ENCODE peak calls at places on chromosomes 12 and 14, in eight cellular contexts. One of them, this sample, is unnamed.

GRCh38 chr12:14138495-14138894 is 157.1 kb upstream of the GRIN2B start:
- DNase-seq in ascending aorta: no peak
- DNase-seq in left cardiac atrium: no peak
- DNase-seq in substantia nigra: peak
- DNase-seq in activated CD4-positive, CD25-positive, alpha-beta regulatory T cell treated with anti-CD3 and anti-CD28 coated beads, Interleukin-2, amount 50 U/mL, for 72 hours: no peak
- DNase-seq in astrocyte of the spinal cord: no peak
- DNase-seq in stimulated activated CD4-positive, alpha-beta T cell treated with anti-CD3 and anti-CD28 coated beads, Interleukin-4, amount 100 ng/mL, for 24 hours: no peak
- DNase-seq in Jurkat, Clone E6-1: no peak
- DNase-seq in this sample: no peak

GRCh38 chr12:94621662-94622359 is 28.5 kb downstream of the TMCC3 start:
- DNase-seq in substantia nigra: no peak
- DNase-seq in stimulated activated CD4-positive, alpha-beta T cell treated with anti-CD3 and anti-CD28 coated beads, Interleukin-4, amount 100 ng/mL, for 24 hours: peak
- DNase-seq in left cardiac atrium: no peak
- DNase-seq in ascending aorta: no peak
- DNase-seq in astrocyte of the spinal cord: peak
- DNase-seq in activated CD4-positive, CD25-positive, alpha-beta regulatory T cell treated with anti-CD3 and anti-CD28 coated beads, Interleukin-2, amount 50 U/mL, for 72 hours: no peak
- DNase-seq in Jurkat, Clone E6-1: no peak
- DNase-seq in this sample: no peak

GRCh38 chr14:61125314-61126082 is 144.5 kb downstream of the SLC38A6 start:
- DNase-seq in ascending aorta: no peak
- DNase-seq in substantia nigra: no peak
- DNase-seq in left cardiac atrium: no peak
- DNase-seq in stimulated activated CD4-positive, alpha-beta T cell treated with anti-CD3 and anti-CD28 coated beads, Interleukin-4, amount 100 ng/mL, for 24 hours: no peak
- DNase-seq in activated CD4-positive, CD25-positive, alpha-beta regulatory T cell treated with anti-CD3 and anti-CD28 coated beads, Interleukin-2, amount 50 U/mL, for 72 hours: no peak
- DNase-seq in Jurkat, Clone E6-1: no peak
- DNase-seq in astrocyte of the spinal cord: no peak
- DNase-seq in this sample: no peak

GRCh38 chr12:85642810-85643209 is 193.4 kb downstream of the RASSF9 start:
- DNase-seq in left cardiac atrium: no peak
- DNase-seq in activated CD4-positive, CD25-positive, alpha-beta regulatory T cell treated with anti-CD3 and anti-CD28 coated beads, Interleukin-2, amount 50 U/mL, for 72 hours: no peak
- DNase-seq in ascending aorta: no peak
- DNase-seq in substantia nigra: no peak
- DNase-seq in astrocyte of the spinal cord: no peak
- DNase-seq in Jurkat, Clone E6-1: no peak
- DNase-seq in stimulated activated CD4-positive, alpha-beta T cell treated with anti-CD3 and anti-CD28 coated beads, Interleukin-4, amount 100 ng/mL, for 24 hours: no peak
- DNase-seq in this sample: no peak

GRCh38 chr12:47032644-47033043 is 46.8 kb upstream of the PCED1B start:
- DNase-seq in Jurkat, Clone E6-1: peak
- DNase-seq in substantia nigra: no peak
- DNase-seq in stimulated activated CD4-positive, alpha-beta T cell treated with anti-CD3 and anti-CD28 coated beads, Interleukin-4, amount 100 ng/mL, for 24 hours: peak
- DNase-seq in left cardiac atrium: no peak
- DNase-seq in activated CD4-positive, CD25-positive, alpha-beta regulatory T cell treated with anti-CD3 and anti-CD28 coated beads, Interleukin-2, amount 50 U/mL, for 72 hours: no peak
- DNase-seq in astrocyte of the spinal cord: peak
- DNase-seq in ascending aorta: no peak
- DNase-seq in this sample: no peak

GRCh38 chr14:69708586-69709169 is 58.3 kb upstream of the SRSF5 start:
- DNase-seq in ascending aorta: no peak
- DNase-seq in Jurkat, Clone E6-1: no peak
- DNase-seq in left cardiac atrium: no peak
- DNase-seq in astrocyte of the spinal cord: no peak
- DNase-seq in activated CD4-positive, CD25-positive, alpha-beta regulatory T cell treated with anti-CD3 and anti-CD28 coated beads, Interleukin-2, amount 50 U/mL, for 72 hours: no peak
- DNase-seq in stimulated activated CD4-positive, alpha-beta T cell treated with anti-CD3 and anti-CD28 coated beads, Interleukin-4, amount 100 ng/mL, for 24 hours: peak
- DNase-seq in substantia nigra: peak
- DNase-seq in this sample: peak

GRCh38 chr12:124550123-124551089 is 17.0 kb downstream of the NCOR2 start:
- DNase-seq in activated CD4-positive, CD25-positive, alpha-beta regulatory T cell treated with anti-CD3 and anti-CD28 coated beads, Interleukin-2, amount 50 U/mL, for 72 hours: no peak
- DNase-seq in stimulated activated CD4-positive, alpha-beta T cell treated with anti-CD3 and anti-CD28 coated beads, Interleukin-4, amount 100 ng/mL, for 24 hours: no peak
- DNase-seq in astrocyte of the spinal cord: peak
- DNase-seq in left cardiac atrium: no peak
- DNase-seq in substantia nigra: no peak
- DNase-seq in Jurkat, Clone E6-1: no peak
- DNase-seq in ascending aorta: no peak
- DNase-seq in this sample: peak

GRCh38 chr14:68449565-68450295 is 343.1 kb downstream of the ZFP36L1 start:
- DNase-seq in activated CD4-positive, CD25-positive, alpha-beta regulatory T cell treated with anti-CD3 and anti-CD28 coated beads, Interleukin-2, amount 50 U/mL, for 72 hours: no peak
- DNase-seq in Jurkat, Clone E6-1: no peak
- DNase-seq in ascending aorta: no peak
- DNase-seq in left cardiac atrium: no peak
- DNase-seq in stimulated activated CD4-positive, alpha-beta T cell treated with anti-CD3 and anti-CD28 coated beads, Interleukin-4, amount 100 ng/mL, for 24 hours: no peak
- DNase-seq in astrocyte of the spinal cord: no peak
- DNase-seq in substantia nigra: no peak
- DNase-seq in this sample: no peak

GRCh38 chr12:10211101-10211974 is 1.3 kb upstream of the GABARAPL1 start:
- DNase-seq in left cardiac atrium: no peak
- DNase-seq in astrocyte of the spinal cord: no peak
- DNase-seq in stimulated activated CD4-positive, alpha-beta T cell treated with anti-CD3 and anti-CD28 coated beads, Interleukin-4, amount 100 ng/mL, for 24 hours: no peak
- DNase-seq in substantia nigra: no peak
- DNase-seq in Jurkat, Clone E6-1: no peak
- DNase-seq in activated CD4-positive, CD25-positive, alpha-beta regulatory T cell treated with anti-CD3 and anti-CD28 coated beads, Interleukin-2, amount 50 U/mL, for 72 hours: no peak
- DNase-seq in ascending aorta: no peak
- DNase-seq in this sample: no peak

GRCh38 chr12:106030210-106031175 is 108.3 kb downstream of the NUAK1 start:
- DNase-seq in ascending aorta: no peak
- DNase-seq in astrocyte of the spinal cord: peak
- DNase-seq in Jurkat, Clone E6-1: no peak
- DNase-seq in left cardiac atrium: no peak
- DNase-seq in substantia nigra: no peak
- DNase-seq in stimulated activated CD4-positive, alpha-beta T cell treated with anti-CD3 and anti-CD28 coated beads, Interleukin-4, amount 100 ng/mL, for 24 hours: no peak
- DNase-seq in activated CD4-positive, CD25-positive, alpha-beta regulatory T cell treated with anti-CD3 and anti-CD28 coated beads, Interleukin-2, amount 50 U/mL, for 72 hours: no peak
- DNase-seq in this sample: no peak

GRCh38 chr14:32495435-32495734 is 166.3 kb downstream of the AKAP6 start:
- DNase-seq in astrocyte of the spinal cord: no peak
- DNase-seq in substantia nigra: no peak
- DNase-seq in stimulated activated CD4-positive, alpha-beta T cell treated with anti-CD3 and anti-CD28 coated beads, Interleukin-4, amount 100 ng/mL, for 24 hours: no peak
- DNase-seq in left cardiac atrium: no peak
- DNase-seq in Jurkat, Clone E6-1: no peak
- DNase-seq in activated CD4-positive, CD25-positive, alpha-beta regulatory T cell treated with anti-CD3 and anti-CD28 coated beads, Interleukin-2, amount 50 U/mL, for 72 hours: no peak
- DNase-seq in ascending aorta: no peak
- DNase-seq in this sample: no peak

GRCh38 chr14:105203057-105203494 is 22.0 kb upstream of the NUDT14 start:
- DNase-seq in left cardiac atrium: peak
- DNase-seq in astrocyte of the spinal cord: peak
- DNase-seq in stimulated activated CD4-positive, alpha-beta T cell treated with anti-CD3 and anti-CD28 coated beads, Interleukin-4, amount 100 ng/mL, for 24 hours: peak
- DNase-seq in activated CD4-positive, CD25-positive, alpha-beta regulatory T cell treated with anti-CD3 and anti-CD28 coated beads, Interleukin-2, amount 50 U/mL, for 72 hours: peak
- DNase-seq in substantia nigra: peak
- DNase-seq in Jurkat, Clone E6-1: no peak
- DNase-seq in ascending aorta: no peak
- DNase-seq in this sample: peak

GRCh38 chr14:81122326-81122725 is 98.4 kb downstream of the GTF2A1 start:
- DNase-seq in ascending aorta: no peak
- DNase-seq in substantia nigra: no peak
- DNase-seq in activated CD4-positive, CD25-positive, alpha-beta regulatory T cell treated with anti-CD3 and anti-CD28 coated beads, Interleukin-2, amount 50 U/mL, for 72 hours: no peak
- DNase-seq in Jurkat, Clone E6-1: peak
- DNase-seq in stimulated activated CD4-positive, alpha-beta T cell treated with anti-CD3 and anti-CD28 coated beads, Interleukin-4, amount 100 ng/mL, for 24 hours: no peak
- DNase-seq in astrocyte of the spinal cord: no peak
- DNase-seq in left cardiac atrium: no peak
- DNase-seq in this sample: no peak

GRCh38 chr12:32595251-32595650 is 83.8 kb upstream of the DNM1L start:
- DNase-seq in astrocyte of the spinal cord: peak
- DNase-seq in ascending aorta: no peak
- DNase-seq in substantia nigra: no peak
- DNase-seq in stimulated activated CD4-positive, alpha-beta T cell treated with anti-CD3 and anti-CD28 coated beads, Interleukin-4, amount 100 ng/mL, for 24 hours: no peak
- DNase-seq in Jurkat, Clone E6-1: no peak
- DNase-seq in activated CD4-positive, CD25-positive, alpha-beta regulatory T cell treated with anti-CD3 and anti-CD28 coated beads, Interleukin-2, amount 50 U/mL, for 72 hours: no peak
- DNase-seq in left cardiac atrium: no peak
- DNase-seq in this sample: no peak

GRCh38 chr12:44021471-44021971 is 185.6 kb downstream of the TMEM117 start:
- DNase-seq in activated CD4-positive, CD25-positive, alpha-beta regulatory T cell treated with anti-CD3 and anti-CD28 coated beads, Interleukin-2, amount 50 U/mL, for 72 hours: no peak
- DNase-seq in stimulated activated CD4-positive, alpha-beta T cell treated with anti-CD3 and anti-CD28 coated beads, Interleukin-4, amount 100 ng/mL, for 24 hours: no peak
- DNase-seq in left cardiac atrium: no peak
- DNase-seq in substantia nigra: no peak
- DNase-seq in Jurkat, Clone E6-1: no peak
- DNase-seq in ascending aorta: no peak
- DNase-seq in astrocyte of the spinal cord: no peak
- DNase-seq in this sample: no peak

GRCh38 chr12:103833095-103833777 is 7.8 kb downstream of the NT5DC3 start:
- DNase-seq in left cardiac atrium: no peak
- DNase-seq in ascending aorta: no peak
- DNase-seq in astrocyte of the spinal cord: no peak
- DNase-seq in activated CD4-positive, CD25-positive, alpha-beta regulatory T cell treated with anti-CD3 and anti-CD28 coated beads, Interleukin-2, amount 50 U/mL, for 72 hours: no peak
- DNase-seq in Jurkat, Clone E6-1: no peak
- DNase-seq in substantia nigra: no peak
- DNase-seq in stimulated activated CD4-positive, alpha-beta T cell treated with anti-CD3 and anti-CD28 coated beads, Interleukin-4, amount 100 ng/mL, for 24 hours: no peak
- DNase-seq in this sample: no peak

GRCh38 chr14:68127166-68127565 is 307.6 kb downstream of the RAD51B start:
- DNase-seq in substantia nigra: no peak
- DNase-seq in astrocyte of the spinal cord: no peak
- DNase-seq in Jurkat, Clone E6-1: no peak
- DNase-seq in ascending aorta: no peak
- DNase-seq in left cardiac atrium: no peak
- DNase-seq in stimulated activated CD4-positive, alpha-beta T cell treated with anti-CD3 and anti-CD28 coated beads, Interleukin-4, amount 100 ng/mL, for 24 hours: no peak
- DNase-seq in activated CD4-positive, CD25-positive, alpha-beta regulatory T cell treated with anti-CD3 and anti-CD28 coated beads, Interleukin-2, amount 50 U/mL, for 72 hours: no peak
- DNase-seq in this sample: no peak

GRCh38 chr12:103768467-103769123 is 72.4 kb downstream of the NT5DC3 start:
- DNase-seq in ascending aorta: no peak
- DNase-seq in activated CD4-positive, CD25-positive, alpha-beta regulatory T cell treated with anti-CD3 and anti-CD28 coated beads, Interleukin-2, amount 50 U/mL, for 72 hours: no peak
- DNase-seq in stimulated activated CD4-positive, alpha-beta T cell treated with anti-CD3 and anti-CD28 coated beads, Interleukin-4, amount 100 ng/mL, for 24 hours: no peak
- DNase-seq in substantia nigra: no peak
- DNase-seq in Jurkat, Clone E6-1: peak
- DNase-seq in astrocyte of the spinal cord: peak
- DNase-seq in left cardiac atrium: no peak
- DNase-seq in this sample: no peak

GRCh38 chr12:50107416-50108268 is 3.8 kb downstream of the GPD1 start:
- DNase-seq in ascending aorta: no peak
- DNase-seq in left cardiac atrium: no peak
- DNase-seq in substantia nigra: no peak
- DNase-seq in Jurkat, Clone E6-1: no peak
- DNase-seq in stimulated activated CD4-positive, alpha-beta T cell treated with anti-CD3 and anti-CD28 coated beads, Interleukin-4, amount 100 ng/mL, for 24 hours: no peak
- DNase-seq in astrocyte of the spinal cord: no peak
- DNase-seq in activated CD4-positive, CD25-positive, alpha-beta regulatory T cell treated with anti-CD3 and anti-CD28 coated beads, Interleukin-2, amount 50 U/mL, for 72 hours: no peak
- DNase-seq in this sample: no peak

GRCh38 chr14:100581228-100582145 is 5.7 kb downstream of the BEGAIN start:
- DNase-seq in activated CD4-positive, CD25-positive, alpha-beta regulatory T cell treated with anti-CD3 and anti-CD28 coated beads, Interleukin-2, amount 50 U/mL, for 72 hours: no peak
- DNase-seq in Jurkat, Clone E6-1: no peak
- DNase-seq in substantia nigra: no peak
- DNase-seq in stimulated activated CD4-positive, alpha-beta T cell treated with anti-CD3 and anti-CD28 coated beads, Interleukin-4, amount 100 ng/mL, for 24 hours: no peak
- DNase-seq in astrocyte of the spinal cord: no peak
- DNase-seq in ascending aorta: no peak
- DNase-seq in left cardiac atrium: peak
- DNase-seq in this sample: peak

GRCh38 chr14:100825691-100826331 is at the start of gene MEG3:
- DNase-seq in ascending aorta: no peak
- DNase-seq in Jurkat, Clone E6-1: no peak
- DNase-seq in activated CD4-positive, CD25-positive, alpha-beta regulatory T cell treated with anti-CD3 and anti-CD28 coated beads, Interleukin-2, amount 50 U/mL, for 72 hours: no peak
- DNase-seq in stimulated activated CD4-positive, alpha-beta T cell treated with anti-CD3 and anti-CD28 coated beads, Interleukin-4, amount 100 ng/mL, for 24 hours: no peak
- DNase-seq in astrocyte of the spinal cord: peak
- DNase-seq in left cardiac atrium: peak
- DNase-seq in substantia nigra: peak
- DNase-seq in this sample: peak

GRCh38 chr14:92314182-92314581 is 8.8 kb upstream of the SLC24A4 start:
- DNase-seq in ascending aorta: no peak
- DNase-seq in Jurkat, Clone E6-1: no peak
- DNase-seq in stimulated activated CD4-positive, alpha-beta T cell treated with anti-CD3 and anti-CD28 coated beads, Interleukin-4, amount 100 ng/mL, for 24 hours: no peak
- DNase-seq in activated CD4-positive, CD25-positive, alpha-beta regulatory T cell treated with anti-CD3 and anti-CD28 coated beads, Interleukin-2, amount 50 U/mL, for 72 hours: no peak
- DNase-seq in left cardiac atrium: no peak
- DNase-seq in substantia nigra: no peak
- DNase-seq in astrocyte of the spinal cord: no peak
- DNase-seq in this sample: no peak

GRCh38 chr14:99330316-99331240 is 58.6 kb upstream of the BCL11B start:
- DNase-seq in Jurkat, Clone E6-1: no peak
- DNase-seq in stimulated activated CD4-positive, alpha-beta T cell treated with anti-CD3 and anti-CD28 coated beads, Interleukin-4, amount 100 ng/mL, for 24 hours: no peak
- DNase-seq in substantia nigra: no peak
- DNase-seq in astrocyte of the spinal cord: no peak
- DNase-seq in ascending aorta: no peak
- DNase-seq in activated CD4-positive, CD25-positive, alpha-beta regulatory T cell treated with anti-CD3 and anti-CD28 coated beads, Interleukin-2, amount 50 U/mL, for 72 hours: no peak
- DNase-seq in left cardiac atrium: no peak
- DNase-seq in this sample: peak

GRCh38 chr12:124940393-124941169 is 26.1 kb upstream of the UBC start:
- DNase-seq in activated CD4-positive, CD25-positive, alpha-beta regulatory T cell treated with anti-CD3 and anti-CD28 coated beads, Interleukin-2, amount 50 U/mL, for 72 hours: peak
- DNase-seq in ascending aorta: peak
- DNase-seq in stimulated activated CD4-positive, alpha-beta T cell treated with anti-CD3 and anti-CD28 coated beads, Interleukin-4, amount 100 ng/mL, for 24 hours: peak
- DNase-seq in astrocyte of the spinal cord: peak
- DNase-seq in left cardiac atrium: peak
- DNase-seq in Jurkat, Clone E6-1: peak
- DNase-seq in substantia nigra: no peak
- DNase-seq in this sample: peak

GRCh38 chr12:75086086-75087038 is 123.3 kb downstream of the KCNC2 start:
- DNase-seq in Jurkat, Clone E6-1: no peak
- DNase-seq in substantia nigra: no peak
- DNase-seq in astrocyte of the spinal cord: peak
- DNase-seq in stimulated activated CD4-positive, alpha-beta T cell treated with anti-CD3 and anti-CD28 coated beads, Interleukin-4, amount 100 ng/mL, for 24 hours: no peak
- DNase-seq in ascending aorta: no peak
- DNase-seq in left cardiac atrium: no peak
- DNase-seq in activated CD4-positive, CD25-positive, alpha-beta regulatory T cell treated with anti-CD3 and anti-CD28 coated beads, Interleukin-2, amount 50 U/mL, for 72 hours: no peak
- DNase-seq in this sample: no peak

GRCh38 chr12:106220561-106220960 is 27.3 kb downstream of the CKAP4 start:
- DNase-seq in stimulated activated CD4-positive, alpha-beta T cell treated with anti-CD3 and anti-CD28 coated beads, Interleukin-4, amount 100 ng/mL, for 24 hours: no peak
- DNase-seq in activated CD4-positive, CD25-positive, alpha-beta regulatory T cell treated with anti-CD3 and anti-CD28 coated beads, Interleukin-2, amount 50 U/mL, for 72 hours: no peak
- DNase-seq in astrocyte of the spinal cord: no peak
- DNase-seq in Jurkat, Clone E6-1: no peak
- DNase-seq in substantia nigra: no peak
- DNase-seq in left cardiac atrium: no peak
- DNase-seq in ascending aorta: no peak
- DNase-seq in this sample: no peak

GRCh38 chr12:53171725-53172329 is 8.7 kb upstream of the ZNF740 start:
- DNase-seq in ascending aorta: no peak
- DNase-seq in activated CD4-positive, CD25-positive, alpha-beta regulatory T cell treated with anti-CD3 and anti-CD28 coated beads, Interleukin-2, amount 50 U/mL, for 72 hours: no peak
- DNase-seq in stimulated activated CD4-positive, alpha-beta T cell treated with anti-CD3 and anti-CD28 coated beads, Interleukin-4, amount 100 ng/mL, for 24 hours: no peak
- DNase-seq in Jurkat, Clone E6-1: no peak
- DNase-seq in astrocyte of the spinal cord: peak
- DNase-seq in left cardiac atrium: no peak
- DNase-seq in substantia nigra: no peak
- DNase-seq in this sample: no peak

GRCh38 chr12:15863984-15864383 is 18.2 kb upstream of the STRAP start:
- DNase-seq in substantia nigra: no peak
- DNase-seq in left cardiac atrium: no peak
- DNase-seq in astrocyte of the spinal cord: no peak
- DNase-seq in activated CD4-positive, CD25-positive, alpha-beta regulatory T cell treated with anti-CD3 and anti-CD28 coated beads, Interleukin-2, amount 50 U/mL, for 72 hours: no peak
- DNase-seq in stimulated activated CD4-positive, alpha-beta T cell treated with anti-CD3 and anti-CD28 coated beads, Interleukin-4, amount 100 ng/mL, for 24 hours: no peak
- DNase-seq in ascending aorta: no peak
- DNase-seq in Jurkat, Clone E6-1: no peak
- DNase-seq in this sample: no peak

GRCh38 chr12:607541-608001 is 55.7 kb downstream of the NINJ2 start:
- DNase-seq in Jurkat, Clone E6-1: peak
- DNase-seq in stimulated activated CD4-positive, alpha-beta T cell treated with anti-CD3 and anti-CD28 coated beads, Interleukin-4, amount 100 ng/mL, for 24 hours: no peak
- DNase-seq in astrocyte of the spinal cord: no peak
- DNase-seq in activated CD4-positive, CD25-positive, alpha-beta regulatory T cell treated with anti-CD3 and anti-CD28 coated beads, Interleukin-2, amount 50 U/mL, for 72 hours: no peak
- DNase-seq in substantia nigra: no peak
- DNase-seq in left cardiac atrium: peak
- DNase-seq in ascending aorta: no peak
- DNase-seq in this sample: peak

GRCh38 chr12:93783827-93784226 is 106.7 kb downstream of the CRADD start:
- DNase-seq in activated CD4-positive, CD25-positive, alpha-beta regulatory T cell treated with anti-CD3 and anti-CD28 coated beads, Interleukin-2, amount 50 U/mL, for 72 hours: peak
- DNase-seq in ascending aorta: no peak
- DNase-seq in left cardiac atrium: no peak
- DNase-seq in Jurkat, Clone E6-1: peak
- DNase-seq in substantia nigra: no peak
- DNase-seq in stimulated activated CD4-positive, alpha-beta T cell treated with anti-CD3 and anti-CD28 coated beads, Interleukin-4, amount 100 ng/mL, for 24 hours: peak
- DNase-seq in astrocyte of the spinal cord: no peak
- DNase-seq in this sample: no peak

GRCh38 chr14:21192875-21193535 is 37.1 kb upstream of the OR5AU1 start:
- DNase-seq in stimulated activated CD4-positive, alpha-beta T cell treated with anti-CD3 and anti-CD28 coated beads, Interleukin-4, amount 100 ng/mL, for 24 hours: no peak
- DNase-seq in Jurkat, Clone E6-1: no peak
- DNase-seq in substantia nigra: no peak
- DNase-seq in astrocyte of the spinal cord: no peak
- DNase-seq in left cardiac atrium: no peak
- DNase-seq in ascending aorta: no peak
- DNase-seq in activated CD4-positive, CD25-positive, alpha-beta regulatory T cell treated with anti-CD3 and anti-CD28 coated beads, Interleukin-2, amount 50 U/mL, for 72 hours: no peak
- DNase-seq in this sample: no peak

GRCh38 chr14:61116369-61116768 is 135.3 kb downstream of the SLC38A6 start:
- DNase-seq in left cardiac atrium: no peak
- DNase-seq in Jurkat, Clone E6-1: no peak
- DNase-seq in stimulated activated CD4-positive, alpha-beta T cell treated with anti-CD3 and anti-CD28 coated beads, Interleukin-4, amount 100 ng/mL, for 24 hours: no peak
- DNase-seq in ascending aorta: no peak
- DNase-seq in astrocyte of the spinal cord: no peak
- DNase-seq in substantia nigra: no peak
- DNase-seq in activated CD4-positive, CD25-positive, alpha-beta regulatory T cell treated with anti-CD3 and anti-CD28 coated beads, Interleukin-2, amount 50 U/mL, for 72 hours: no peak
- DNase-seq in this sample: no peak

GRCh38 chr12:104643921-104644669 is 187.3 kb downstream of the CHST11 start:
- DNase-seq in stimulated activated CD4-positive, alpha-beta T cell treated with anti-CD3 and anti-CD28 coated beads, Interleukin-4, amount 100 ng/mL, for 24 hours: no peak
- DNase-seq in substantia nigra: peak
- DNase-seq in left cardiac atrium: no peak
- DNase-seq in astrocyte of the spinal cord: no peak
- DNase-seq in Jurkat, Clone E6-1: peak
- DNase-seq in activated CD4-positive, CD25-positive, alpha-beta regulatory T cell treated with anti-CD3 and anti-CD28 coated beads, Interleukin-2, amount 50 U/mL, for 72 hours: no peak
- DNase-seq in ascending aorta: no peak
- DNase-seq in this sample: no peak

This sample was measured in kidney.